ENCODE peak calls at places on chromosome 11, in seven cellular contexts. One of them, this sample, is unnamed.

GRCh38 chr11:64249563-64250405 is 1.5 kb upstream of the PLCB3 start:
- DNase-seq in fibroblast of mammary gland: no peak
- DNase-seq in left ventricle myocardium inferior: no peak
- DNase-seq in A549: no peak
- DNase-seq in esophagus muscularis mucosa: no peak
- DNase-seq in right lobe of liver: no peak
- DNase-seq in sigmoid colon: no peak
- DNase-seq in this sample: no peak

GRCh38 chr11:71155846-71156245 is 96.5 kb downstream of the SHANK2 start:
- DNase-seq in fibroblast of mammary gland: no peak
- DNase-seq in right lobe of liver: no peak
- DNase-seq in sigmoid colon: no peak
- DNase-seq in esophagus muscularis mucosa: peak; percentile 68
- DNase-seq in left ventricle myocardium inferior: no peak
- DNase-seq in A549: no peak
- DNase-seq in this sample: no peak

GRCh38 chr11:83612891-83613766 is 327.0 kb upstream of the CCDC90B start:
- DNase-seq in fibroblast of mammary gland: no peak
- DNase-seq in right lobe of liver: no peak
- DNase-seq in left ventricle myocardium inferior: no peak
- DNase-seq in A549: no peak
- DNase-seq in sigmoid colon: no peak
- DNase-seq in esophagus muscularis mucosa: no peak
- DNase-seq in this sample: no peak

GRCh38 chr11:120344302-120345004 is 8.2 kb downstream of the ARHGEF12 start:
- DNase-seq in A549: no peak
- DNase-seq in sigmoid colon: no peak
- DNase-seq in fibroblast of mammary gland: peak; percentile 58
- DNase-seq in esophagus muscularis mucosa: no peak
- DNase-seq in left ventricle myocardium inferior: no peak
- DNase-seq in right lobe of liver: no peak
- DNase-seq in this sample: peak; percentile 57

GRCh38 chr11:16815047-16815767 is 76.8 kb downstream of the C11orf58 start:
- DNase-seq in A549: no peak
- DNase-seq in fibroblast of mammary gland: peak; percentile 64
- DNase-seq in sigmoid colon: peak; percentile 86
- DNase-seq in left ventricle myocardium inferior: peak; percentile 71
- DNase-seq in esophagus muscularis mucosa: no peak
- DNase-seq in right lobe of liver: peak; percentile 85
- DNase-seq in this sample: peak; percentile 51

GRCh38 chr11:132114185-132114584 is 743.8 kb downstream of the NTM start:
- DNase-seq in left ventricle myocardium inferior: no peak
- DNase-seq in A549: peak; percentile 6
- DNase-seq in right lobe of liver: peak; percentile 29
- DNase-seq in fibroblast of mammary gland: peak; percentile 21
- DNase-seq in sigmoid colon: no peak
- DNase-seq in esophagus muscularis mucosa: no peak
- DNase-seq in this sample: peak; percentile 44

GRCh38 chr11:7577226-7577882 is 63.6 kb downstream of the PPFIBP2 start:
- DNase-seq in esophagus muscularis mucosa: no peak
- DNase-seq in right lobe of liver: no peak
- DNase-seq in left ventricle myocardium inferior: peak; percentile 40
- DNase-seq in sigmoid colon: peak; percentile 87
- DNase-seq in fibroblast of mammary gland: peak; percentile 37
- DNase-seq in A549: no peak
- DNase-seq in this sample: peak; percentile 53

GRCh38 chr11:57647368-57647767 is 2.3 kb downstream of the YPEL4 start:
- DNase-seq in A549: no peak
- DNase-seq in esophagus muscularis mucosa: no peak
- DNase-seq in fibroblast of mammary gland: no peak
- DNase-seq in right lobe of liver: no peak
- DNase-seq in sigmoid colon: no peak
- DNase-seq in left ventricle myocardium inferior: no peak
- DNase-seq in this sample: no peak

GRCh38 chr11:87722756-87723599 is 452.3 kb downstream of the RAB38 start:
- DNase-seq in fibroblast of mammary gland: peak; percentile 23
- DNase-seq in left ventricle myocardium inferior: no peak
- DNase-seq in A549: peak; percentile 23
- DNase-seq in sigmoid colon: no peak
- DNase-seq in right lobe of liver: peak; percentile 19
- DNase-seq in esophagus muscularis mucosa: no peak
- DNase-seq in this sample: peak; percentile 27

GRCh38 chr11:108965602-108966001 is 300.7 kb downstream of the DDX10 start:
- DNase-seq in left ventricle myocardium inferior: no peak
- DNase-seq in fibroblast of mammary gland: peak; percentile 93
- DNase-seq in right lobe of liver: no peak
- DNase-seq in esophagus muscularis mucosa: no peak
- DNase-seq in A549: peak; percentile 24
- DNase-seq in sigmoid colon: no peak
- DNase-seq in this sample: peak; percentile 93

GRCh38 chr11:121740902-121741301 is 288.1 kb upstream of the SORL1-AS1 start:
- DNase-seq in A549: no peak
- DNase-seq in left ventricle myocardium inferior: no peak
- DNase-seq in fibroblast of mammary gland: no peak
- DNase-seq in esophagus muscularis mucosa: no peak
- DNase-seq in right lobe of liver: no peak
- DNase-seq in sigmoid colon: no peak
- DNase-seq in this sample: no peak

GRCh38 chr11:113638378-113638777 is 67.7 kb downstream of the TMPRSS5 start:
- DNase-seq in left ventricle myocardium inferior: no peak
- DNase-seq in fibroblast of mammary gland: no peak
- DNase-seq in esophagus muscularis mucosa: no peak
- DNase-seq in right lobe of liver: no peak
- DNase-seq in A549: no peak
- DNase-seq in sigmoid colon: no peak
- DNase-seq in this sample: no peak

GRCh38 chr11:69718147-69718546 is 14.3 kb upstream of the FGF19 start:
- DNase-seq in fibroblast of mammary gland: peak; percentile 6
- DNase-seq in A549: peak; percentile 38
- DNase-seq in left ventricle myocardium inferior: peak; percentile 36
- DNase-seq in right lobe of liver: no peak
- DNase-seq in sigmoid colon: no peak
- DNase-seq in esophagus muscularis mucosa: no peak
- DNase-seq in this sample: no peak

GRCh38 chr11:67372232-67372992 is 986 bp downstream of the CLCF1 start:
- DNase-seq in A549: no peak
- DNase-seq in sigmoid colon: peak; percentile 73
- DNase-seq in esophagus muscularis mucosa: no peak
- DNase-seq in left ventricle myocardium inferior: no peak
- DNase-seq in fibroblast of mammary gland: no peak
- DNase-seq in right lobe of liver: peak; percentile 61
- DNase-seq in this sample: no peak

GRCh38 chr11:94934836-94935235 is 38.5 kb downstream of the CWC15 start:
- DNase-seq in fibroblast of mammary gland: peak; percentile 19
- DNase-seq in esophagus muscularis mucosa: no peak
- DNase-seq in sigmoid colon: no peak
- DNase-seq in right lobe of liver: no peak
- DNase-seq in A549: no peak
- DNase-seq in left ventricle myocardium inferior: no peak
- DNase-seq in this sample: no peak

GRCh38 chr11:111391328-111392124 is 12.5 kb upstream of the POU2AF1 start:
- DNase-seq in sigmoid colon: no peak
- DNase-seq in fibroblast of mammary gland: no peak
- DNase-seq in left ventricle myocardium inferior: no peak
- DNase-seq in esophagus muscularis mucosa: no peak
- DNase-seq in right lobe of liver: no peak
- DNase-seq in A549: no peak
- DNase-seq in this sample: no peak

GRCh38 chr11:32088117-32088941 is 2.5 kb upstream of the RCN1 start:
- DNase-seq in esophagus muscularis mucosa: no peak
- DNase-seq in A549: no peak
- DNase-seq in fibroblast of mammary gland: peak; percentile 93
- DNase-seq in left ventricle myocardium inferior: peak; percentile 40
- DNase-seq in right lobe of liver: peak; percentile 57
- DNase-seq in sigmoid colon: no peak
- DNase-seq in this sample: peak; percentile 89

GRCh38 chr11:3046190-3046589 is 11.0 kb downstream of the CARS1 start:
- DNase-seq in sigmoid colon: no peak
- DNase-seq in fibroblast of mammary gland: no peak
- DNase-seq in left ventricle myocardium inferior: no peak
- DNase-seq in A549: peak; percentile 25
- DNase-seq in esophagus muscularis mucosa: no peak
- DNase-seq in right lobe of liver: no peak
- DNase-seq in this sample: no peak

GRCh38 chr11:36398261-36398953 is 102.3 kb downstream of the PRR5L start:
- DNase-seq in fibroblast of mammary gland: no peak
- DNase-seq in A549: no peak
- DNase-seq in sigmoid colon: no peak
- DNase-seq in right lobe of liver: no peak
- DNase-seq in esophagus muscularis mucosa: no peak
- DNase-seq in left ventricle myocardium inferior: no peak
- DNase-seq in this sample: no peak

GRCh38 chr11:116194156-116194904 is 578.5 kb downstream of the BUD13 start:
- DNase-seq in fibroblast of mammary gland: no peak
- DNase-seq in esophagus muscularis mucosa: no peak
- DNase-seq in right lobe of liver: no peak
- DNase-seq in A549: no peak
- DNase-seq in left ventricle myocardium inferior: no peak
- DNase-seq in sigmoid colon: no peak
- DNase-seq in this sample: no peak

GRCh38 chr11:116192509-116193206 is 580.1 kb downstream of the BUD13 start:
- DNase-seq in sigmoid colon: no peak
- DNase-seq in right lobe of liver: no peak
- DNase-seq in A549: no peak
- DNase-seq in fibroblast of mammary gland: no peak
- DNase-seq in esophagus muscularis mucosa: no peak
- DNase-seq in left ventricle myocardium inferior: no peak
- DNase-seq in this sample: no peak

GRCh38 chr11:116190206-116190605 is 582.6 kb downstream of the BUD13 start:
- DNase-seq in A549: no peak
- DNase-seq in fibroblast of mammary gland: no peak
- DNase-seq in left ventricle myocardium inferior: no peak
- DNase-seq in sigmoid colon: no peak
- DNase-seq in right lobe of liver: no peak
- DNase-seq in esophagus muscularis mucosa: no peak
- DNase-seq in this sample: no peak

GRCh38 chr11:116190861-116191260 is 581.9 kb downstream of the BUD13 start:
- DNase-seq in left ventricle myocardium inferior: no peak
- DNase-seq in esophagus muscularis mucosa: no peak
- DNase-seq in right lobe of liver: no peak
- DNase-seq in fibroblast of mammary gland: no peak
- DNase-seq in A549: no peak
- DNase-seq in sigmoid colon: no peak
- DNase-seq in this sample: no peak

GRCh38 chr11:116193321-116194114 is 579.3 kb downstream of the BUD13 start:
- DNase-seq in fibroblast of mammary gland: peak; percentile 10
- DNase-seq in right lobe of liver: no peak
- DNase-seq in esophagus muscularis mucosa: no peak
- DNase-seq in sigmoid colon: peak; percentile 68
- DNase-seq in left ventricle myocardium inferior: no peak
- DNase-seq in A549: peak; percentile 2
- DNase-seq in this sample: peak; percentile 55
- TF ChIP-seq CTCF in fibroblast of mammary gland: peak; percentile 4
- TF ChIP-seq CTCF in right lobe of liver: no peak
- TF ChIP-seq CTCF in esophagus muscularis mucosa: no peak
- TF ChIP-seq CTCF in sigmoid colon: no peak
- TF ChIP-seq CTCF in left ventricle myocardium inferior: peak; percentile 34
- TF ChIP-seq CTCF in A549: no peak
- TF ChIP-seq CTCF in this sample: peak; percentile 34

GRCh38 chr11:34278175-34278574 is 79.6 kb downstream of the ABTB2 start:
- DNase-seq in left ventricle myocardium inferior: no peak
- DNase-seq in esophagus muscularis mucosa: no peak
- DNase-seq in fibroblast of mammary gland: no peak
- DNase-seq in A549: no peak
- DNase-seq in right lobe of liver: no peak
- DNase-seq in sigmoid colon: no peak
- DNase-seq in this sample: no peak

GRCh38 chr11:34281256-34281655 is 76.6 kb downstream of the ABTB2 start:
- DNase-seq in A549: peak; percentile 35
- DNase-seq in esophagus muscularis mucosa: no peak
- DNase-seq in sigmoid colon: no peak
- DNase-seq in left ventricle myocardium inferior: no peak
- DNase-seq in fibroblast of mammary gland: no peak
- DNase-seq in right lobe of liver: no peak
- DNase-seq in this sample: no peak

GRCh38 chr11:34276465-34276864 is 81.3 kb downstream of the ABTB2 start:
- DNase-seq in esophagus muscularis mucosa: no peak
- DNase-seq in left ventricle myocardium inferior: no peak
- DNase-seq in sigmoid colon: no peak
- DNase-seq in A549: no peak
- DNase-seq in fibroblast of mammary gland: no peak
- DNase-seq in right lobe of liver: no peak
- DNase-seq in this sample: no peak

GRCh38 chr11:34277166-34277565 is 80.6 kb downstream of the ABTB2 start:
- DNase-seq in sigmoid colon: no peak
- DNase-seq in A549: no peak
- DNase-seq in fibroblast of mammary gland: no peak
- DNase-seq in esophagus muscularis mucosa: no peak
- DNase-seq in left ventricle myocardium inferior: no peak
- DNase-seq in right lobe of liver: no peak
- DNase-seq in this sample: no peak

GRCh38 chr11:34278708-34279297 is 79.0 kb downstream of the ABTB2 start:
- DNase-seq in fibroblast of mammary gland: no peak
- DNase-seq in esophagus muscularis mucosa: no peak
- DNase-seq in right lobe of liver: peak; percentile 44
- DNase-seq in sigmoid colon: no peak
- DNase-seq in A549: no peak
- DNase-seq in left ventricle myocardium inferior: no peak
- DNase-seq in this sample: no peak
- H3K4me3 ChIP-seq in fibroblast of mammary gland: no peak overlapping the region
- H3K4me3 ChIP-seq in esophagus muscularis mucosa: no peak overlapping the region
- H3K4me3 ChIP-seq in right lobe of liver: no peak overlapping the region
- H3K4me3 ChIP-seq in sigmoid colon: no peak overlapping the region
- H3K4me3 ChIP-seq in A549: no peak overlapping the region
- H3K4me3 ChIP-seq in left ventricle myocardium inferior: no peak overlapping the region
- H3K4me3 ChIP-seq in this sample: no peak overlapping the region

GRCh38 chr11:44305643-44306468 is 4.1 kb downstream of the ALX4 start:
- DNase-seq in right lobe of liver: peak; percentile 54
- DNase-seq in fibroblast of mammary gland: no peak
- DNase-seq in esophagus muscularis mucosa: no peak
- DNase-seq in A549: no peak
- DNase-seq in sigmoid colon: no peak
- DNase-seq in left ventricle myocardium inferior: no peak
- DNase-seq in this sample: no peak
- TF ChIP-seq CTCF in right lobe of liver: no peak
- TF ChIP-seq CTCF in fibroblast of mammary gland: no peak
- TF ChIP-seq CTCF in esophagus muscularis mucosa: no peak
- TF ChIP-seq CTCF in A549: no peak
- TF ChIP-seq CTCF in sigmoid colon: no peak
- TF ChIP-seq CTCF in left ventricle myocardium inferior: no peak
- TF ChIP-seq CTCF in this sample: no peak

DNA sequence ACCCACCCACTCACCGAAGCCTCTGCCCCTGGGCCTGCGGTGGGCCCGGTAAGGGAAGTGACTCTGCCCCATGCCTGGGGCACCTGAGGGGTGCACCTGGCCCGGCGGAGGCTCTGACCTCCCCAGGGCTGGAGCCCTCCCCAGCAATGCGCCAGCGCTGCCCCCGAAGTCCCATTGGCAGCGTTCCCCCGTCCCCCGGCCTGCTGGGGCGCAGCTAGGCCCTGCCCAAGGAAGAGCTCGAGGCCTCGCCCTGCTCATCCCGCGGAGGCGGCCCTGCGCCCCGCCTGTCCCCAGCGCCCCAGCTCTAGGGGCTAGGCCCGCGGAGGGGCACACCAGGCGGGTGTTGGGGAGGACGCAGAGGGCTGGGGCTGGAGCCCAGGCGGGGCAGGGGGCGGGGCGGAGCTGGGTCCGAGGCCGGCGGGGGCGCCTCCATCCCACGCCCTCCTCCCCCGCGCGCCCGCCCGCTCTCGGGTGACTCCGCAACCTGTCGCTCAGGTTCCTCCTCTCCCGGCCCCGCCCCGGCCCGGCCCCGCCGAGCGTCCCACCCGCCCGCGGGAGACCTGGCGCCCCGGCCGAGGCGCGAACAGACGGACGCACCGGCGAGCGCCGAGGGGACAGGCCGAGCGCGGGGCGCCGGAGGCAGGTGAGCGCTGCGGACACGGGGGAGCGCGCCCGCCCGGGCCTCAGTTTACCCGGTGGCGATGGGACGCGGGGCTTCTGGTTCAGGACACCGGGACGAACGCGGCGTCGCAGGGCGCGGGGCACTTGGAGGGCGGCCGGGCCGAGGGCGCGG is at the start of gene EPS8L2:
- DNase-seq in sigmoid colon: peak; percentile 72
- DNase-seq in esophagus muscularis mucosa: no peak
- DNase-seq in A549: peak; percentile 56
- DNase-seq in fibroblast of mammary gland: no peak
- DNase-seq in right lobe of liver: peak; percentile 89
- DNase-seq in left ventricle myocardium inferior: no peak
- DNase-seq in this sample: no peak
- H3K4me3 ChIP-seq in sigmoid colon: peak within 1 kb of the TSS; percentile 49
- H3K4me3 ChIP-seq in esophagus muscularis mucosa: peak within 1 kb of the TSS; percentile 56
- H3K4me3 ChIP-seq in A549: peak within 1 kb of the TSS; percentile 97
- H3K4me3 ChIP-seq in fibroblast of mammary gland: peak within 1 kb of the TSS; percentile 63
- H3K4me3 ChIP-seq in right lobe of liver: peak within 1 kb of the TSS; percentile 67
- H3K4me3 ChIP-seq in left ventricle myocardium inferior: peak within 1 kb of the TSS; percentile 64
- H3K4me3 ChIP-seq in this sample: peak within 1 kb of the TSS; percentile 89

This sample was measured in AG10803.